ENCODE peak calls at places on chromosomes 7 and 10, in four cellular contexts. A is chondrocyte, V is GM12865, F is NB4. M is an unnamed sample.

GRCh38 chr7:26159243-26159642 is 7.2 kb downstream of the NFE2L3 start:
- DNase-seq in A (no peak), V (no peak), F (no peak), M (no peak)

GRCh38 chr7:46032353-46032752 is 111.3 kb upstream of the IGFBP3 start:
- DNase-seq in A (no peak), V (no peak), F (no peak), M (no peak)

GRCh38 chr10:132808568-132809236 is 22.8 kb upstream of the NKX6-2 start:
- DNase-seq in A (peak), V (no peak), F (no peak), M (no peak)

GRCh38 chr7:15461576-15461975 is 100.2 kb downstream of the AGMO start:
- DNase-seq in A (no peak), V (no peak), F (no peak), M (peak)

GRCh38 chr7:20647051-20647450 is 31.6 kb downstream of the ABCB5 start:
- DNase-seq in A (no peak), V (no peak), F (no peak), M (no peak)

GRCh38 chr7:18357691-18358090 is 137.9 kb upstream of the HDAC9 start:
- DNase-seq in A (no peak), V (peak), F (peak), M (no peak)

GRCh38 chr10:22669163-22669711 is 45.1 kb downstream of the PIP4K2A start:
- DNase-seq in A (no peak), V (no peak), F (no peak), M (no peak)

GRCh38 chr7:20198295-20198694 is 18.9 kb downstream of the MACC1 start:
- DNase-seq in A (no peak), V (no peak), F (no peak), M (no peak)

GRCh38 chr7:140591178-140591902 is 49.3 kb downstream of the DENND2A start:
- DNase-seq in A (no peak), V (no peak), F (no peak), M (no peak)

GRCh38 chr7:43669286-43670081 is 59.8 kb downstream of the COA1 start:
- DNase-seq in A (no peak), V (no peak), F (no peak), M (no peak)

GRCh38 chr7:133545613-133546012 is 292.7 kb downstream of the EXOC4 start:
- DNase-seq in A (no peak), V (no peak), F (no peak), M (no peak)

GRCh38 chr10:129755075-129756020 is 208.7 kb downstream of the EBF3 start:
- DNase-seq in A (peak), V (no peak), F (no peak), M (no peak)

GRCh38 chr7:32587431-32587948 is 92.2 kb downstream of the AVL9 start:
- DNase-seq in A (no peak), V (no peak), F (peak), M (no peak)

GRCh38 chr10:86594535-86594934 is 59.8 kb upstream of the OPN4 start:
- DNase-seq in A (no peak), V (no peak), F (peak), M (no peak)

GRCh38 chr7:3943779-3944520 is 642.9 kb downstream of the SDK1 start:
- DNase-seq in A (no peak), V (no peak), F (no peak), M (no peak)

GRCh38 chr10:89118091-89118490 is 89.0 kb downstream of the CH25H start:
- DNase-seq in A (no peak), V (no peak), F (no peak), M (no peak)

GRCh38 chr7:82204694-82205093 is 238.9 kb downstream of the CACNA2D1 start:
- DNase-seq in A (no peak), V (no peak), F (peak), M (peak)

GRCh38 chr7:132191418-132191817 is 384.9 kb downstream of the PLXNA4 start:
- DNase-seq in A (no peak), V (no peak), F (no peak), M (no peak)

GRCh38 chr7:25777969-25778767 is 373.8 kb upstream of the NFE2L3 start:
- DNase-seq in A (no peak), V (no peak), F (no peak), M (no peak)

GRCh38 chr10:29276251-29276850 is 12.5 kb upstream of the LYZL1 start:
- DNase-seq in A (no peak), V (no peak), F (no peak), M (no peak)

GRCh38 chr10:84534168-84534567 is 205.8 kb downstream of the CCSER2 start:
- DNase-seq in A (no peak), V (no peak), F (no peak), M (no peak)

GRCh38 chr10:122344741-122345258 is 29.7 kb upstream of the PLEKHA1 start:
- DNase-seq in A (no peak), V (no peak), F (no peak), M (no peak)

GRCh38 chr7:376306-376969 is 86.5 kb downstream of the FOXL3 start:
- DNase-seq in A (no peak), V (no peak), F (no peak), M (no peak)

GRCh38 chr7:39954694-39955093 is 4.6 kb downstream of the CDK13 start:
- DNase-seq in A (no peak), V (no peak), F (no peak), M (no peak)

GRCh38 chr7:5701085-5701914 is 80.2 kb downstream of the RNF216 start:
- DNase-seq in A (no peak), V (peak), F (peak), M (no peak)

GRCh38 chr10:12455774-12456173 is 106.4 kb downstream of the CAMK1D start:
- DNase-seq in A (no peak), V (no peak), F (no peak), M (peak)

GRCh38 chr7:8204674-8205377 is 57.1 kb downstream of the ICA1 start:
- DNase-seq in A (no peak), V (no peak), F (no peak), M (no peak)

GRCh38 chr10:49115796-49116508 is 630 bp upstream of the VSTM4 start:
- DNase-seq in A (no peak), V (no peak), F (no peak), M (no peak)

DNA sequence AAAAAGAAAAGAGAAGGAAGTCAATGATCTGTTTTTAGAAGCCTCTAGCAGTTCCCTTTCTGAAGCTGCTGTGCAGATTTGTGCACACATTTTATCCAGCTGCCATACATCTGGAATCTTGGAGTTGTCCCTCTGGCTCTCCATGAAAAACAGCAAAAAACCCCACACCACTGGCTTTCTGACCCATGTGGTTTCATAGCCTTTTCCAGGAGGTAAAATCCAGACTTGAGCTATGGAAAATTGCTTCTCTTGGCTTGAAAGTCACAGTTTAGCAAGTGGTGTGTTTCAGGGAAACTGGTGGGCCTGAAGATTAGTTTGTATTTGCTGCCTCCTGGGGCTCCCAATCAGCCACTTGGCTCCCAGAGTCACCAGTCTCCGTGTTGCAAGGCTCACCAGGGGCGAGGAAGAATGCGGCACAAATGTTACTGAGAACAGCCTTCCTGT is 50.2 kb upstream of the ADRB1 start:
- DNase-seq in A (no peak), V (no peak), F (no peak), M (no peak)
- TF ChIP-seq CTCF in A (peak), V (no peak), F (no peak), M (no peak)

DNA sequence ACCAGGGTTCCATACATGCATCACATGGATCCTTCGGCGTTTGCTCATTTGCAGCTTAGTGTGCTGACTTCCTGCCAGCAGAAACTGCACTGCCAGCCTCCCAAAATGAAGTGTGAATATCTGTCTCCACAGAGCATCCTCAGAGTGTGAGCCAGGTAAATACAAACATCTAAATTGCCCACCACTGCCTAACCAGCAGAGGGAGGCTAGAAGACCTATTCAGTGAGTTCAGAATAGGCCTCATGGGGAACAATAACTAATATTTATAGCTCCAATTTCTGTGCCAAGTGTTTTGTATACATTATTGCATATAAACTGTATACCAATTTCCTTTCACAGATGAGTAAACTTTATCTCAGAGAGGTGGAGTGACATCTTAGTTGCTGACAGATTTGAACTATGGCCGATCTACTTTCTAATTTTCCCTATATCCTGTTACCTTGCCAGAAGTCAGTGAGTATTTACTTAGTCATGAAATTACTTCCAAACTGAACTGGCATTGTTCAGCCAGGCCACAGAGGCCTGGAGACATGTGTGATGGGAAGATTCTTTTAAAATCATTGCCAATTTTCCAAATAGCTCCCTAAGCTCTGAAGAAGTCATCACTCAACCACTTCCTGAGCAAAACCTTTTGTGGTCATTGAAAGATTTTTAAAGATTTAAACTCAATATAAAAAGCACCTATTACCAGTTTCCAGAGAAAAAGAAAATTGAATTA is 926.5 kb upstream of the GHITM start:
- DNase-seq in A (no peak), V (no peak), F (no peak), M (no peak)
- TF ChIP-seq CTCF in A (no peak), V (no peak), F (no peak), M (no peak)

GRCh38 chr10:15088428-15089261 is at the start of gene ACBD7:
- DNase-seq in A (no peak), V (peak), F (peak), M (no peak)
- TF ChIP-seq CTCF in A (peak), V (peak), F (no peak), M (no peak)

DNA sequence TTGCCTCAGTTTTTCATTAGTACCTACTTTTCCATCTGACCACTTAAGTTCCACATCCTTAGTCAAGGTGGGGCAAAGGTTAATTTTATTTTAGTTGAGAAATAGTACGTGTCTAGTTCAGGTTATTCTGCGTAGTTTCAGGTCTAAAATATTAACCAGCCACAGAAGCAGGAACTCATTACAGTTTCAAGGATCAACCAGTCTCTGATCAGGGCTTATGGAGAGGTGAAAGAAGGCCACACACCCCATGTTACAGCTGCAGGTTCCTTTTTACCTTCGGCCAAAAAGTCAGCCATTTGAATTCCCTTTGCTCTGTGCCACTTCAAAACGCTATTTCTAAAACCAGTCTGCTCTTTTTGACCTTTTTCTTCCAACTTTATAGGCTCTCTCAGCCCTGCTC is 134.2 kb downstream of the CTTNBP2 start:
- DNase-seq in A (no peak), V (no peak), F (no peak), M (no peak)
- TF ChIP-seq CTCF in A (no peak), V (no peak), F (no peak), M (no peak)

GRCh38 chr10:13909911-13910617 is 323.3 kb downstream of the PRPF18 start:
- DNase-seq in A (no peak), V (no peak), F (peak), M (no peak)
- TF ChIP-seq CTCF in A (no peak), V (no peak), F (no peak), M (no peak)

M was measured in AG09319.